ENCODE peak calls at places on chromosome 15, in five cellular contexts. S is H1, U is IMR-90, C is trophoblast cell, Z is neuronal stem cell. K is an unnamed sample.

GRCh38 chr15:34297059-34297458 is 40.5 kb downstream of the SLC12A6 start:
- DNase-seq in U (peak; percentile 37), S (no peak), C (no peak), Z (no peak), K (no peak)

GRCh38 chr15:48389701-48390143 is 58.5 kb downstream of the DUT start:
- DNase-seq in S (peak; percentile 30), Z (no peak), C (no peak), U (peak; percentile 68), K (peak; percentile 17)

GRCh38 chr15:79339588-79340314 is 28.8 kb downstream of the TMED3 start:
- DNase-seq in U (peak; percentile 60), S (no peak), C (peak; percentile 84), Z (peak; percentile 48), K (peak; percentile 60)

GRCh38 chr15:78055923-78056713 is 21.4 kb downstream of the TBC1D2B start:
- DNase-seq in U (no peak), Z (no peak), C (no peak), S (no peak), K (peak; percentile 27)

GRCh38 chr15:31016446-31016915 is 25.1 kb upstream of the MTMR10 start:
- DNase-seq in U (peak; percentile 83), S (no peak), Z (no peak), C (no peak), K (peak; percentile 47)

GRCh38 chr15:74402873-74403589 is 30.7 kb downstream of the SEMA7A start:
- DNase-seq in U (no peak), Z (no peak), C (no peak), S (no peak), K (no peak)

GRCh38 chr15:65525622-65526021 is 4.6 kb upstream of the HACD3 start:
- DNase-seq in Z (no peak), C (no peak), S (no peak), U (no peak), K (peak; percentile 30)

GRCh38 chr15:98611808-98612207 is 36.5 kb upstream of the IGF1R start:
- DNase-seq in U (no peak), Z (no peak), S (no peak), C (no peak), K (no peak)

GRCh38 chr15:93523490-93523889 is 434.5 kb upstream of the RGMA start:
- DNase-seq in S (no peak), U (no peak), Z (no peak), C (no peak), K (no peak)

GRCh38 chr15:96321422-96322391 is 8.8 kb upstream of the NR2F2 start:
- DNase-seq in S (peak; percentile 71), U (peak; percentile 11), C (no peak), Z (peak; percentile 44), K (peak; percentile 53)

GRCh38 chr15:93027413-93027812 is 61.6 kb downstream of the RGMA start:
- DNase-seq in S (no peak), U (no peak), Z (no peak), C (peak; percentile 4), K (no peak)

GRCh38 chr15:30992465-30992864 is 1.0 kb upstream of the MTMR10 start:
- DNase-seq in C (no peak), Z (no peak), S (no peak), U (no peak), K (no peak)

GRCh38 chr15:66071621-66072295 is 181.8 kb downstream of the MEGF11 start:
- DNase-seq in C (no peak), U (no peak), Z (no peak), S (no peak), K (no peak)

GRCh38 chr15:71603379-71603778 is 207.0 kb upstream of the NR2E3 start:
- DNase-seq in U (no peak), C (no peak), Z (no peak), S (no peak), K (no peak)

GRCh38 chr15:58962662-58963565 is 24.5 kb upstream of the RNF111 start:
- DNase-seq in C (peak; percentile 73), Z (no peak), U (no peak), S (no peak), K (no peak)

GRCh38 chr15:42152196-42152920 is 4.1 kb downstream of the PLA2G4F start:
- DNase-seq in Z (no peak), C (no peak), U (no peak), S (no peak), K (no peak)

GRCh38 chr15:39194431-39194830 is 386.4 kb upstream of the THBS1 start:
- DNase-seq in Z (no peak), U (peak; percentile 65), C (no peak), S (no peak), K (no peak)

GRCh38 chr15:82862886-82863285 is 53.5 kb downstream of the WHAMM start:
- DNase-seq in C (no peak), Z (no peak), S (no peak), U (no peak), K (no peak)

GRCh38 chr15:25728816-25729215 is 134.3 kb downstream of the ATP10A start:
- DNase-seq in U (no peak), C (no peak), Z (no peak), S (no peak), K (no peak)

GRCh38 chr15:68589783-68590710 is 11.3 kb downstream of the CORO2B start:
- DNase-seq in Z (no peak), U (no peak), S (no peak), C (no peak), K (no peak)

GRCh38 chr15:92346063-92346462 is 47.6 kb upstream of the ST8SIA2 start:
- DNase-seq in U (no peak), Z (peak; percentile 59), S (no peak), C (no peak), K (no peak)

GRCh38 chr15:57403532-57403931 is 27.2 kb downstream of the CGNL1 start:
- DNase-seq in Z (no peak), S (no peak), U (no peak), C (no peak), K (no peak)

GRCh38 chr15:50710585-50710984 is 24.0 kb upstream of the TRPM7 start:
- DNase-seq in C (no peak), Z (no peak), U (no peak), S (no peak), K (no peak)

GRCh38 chr15:38535451-38536200 is 29.0 kb downstream of the RASGRP1 start:
- DNase-seq in S (no peak), Z (no peak), C (peak; percentile 42), U (peak; percentile 60), K (no peak)

GRCh38 chr15:92365079-92365478 is 28.6 kb upstream of the ST8SIA2 start:
- DNase-seq in U (no peak), Z (no peak), C (peak; percentile 18), S (no peak), K (no peak)

GRCh38 chr15:49421991-49422390 is 1.1 kb upstream of the FGF7 start:
- DNase-seq in U (peak; percentile 81), Z (peak; percentile 40), S (no peak), C (peak; percentile 58), K (peak; percentile 54)

GRCh38 chr15:65355173-65355982 is 22.4 kb downstream of the IGDCC3 start:
- DNase-seq in Z (peak; percentile 92), U (no peak), C (peak; percentile 36), S (peak; percentile 63), K (peak; percentile 15)

GRCh38 chr15:72220678-72221077 is 10.3 kb downstream of the PKM start:
- DNase-seq in U (no peak), S (no peak), Z (no peak), C (no peak), K (no peak)

GRCh38 chr15:38076806-38077205 is 142.4 kb downstream of the TMCO5A start:
- DNase-seq in S (peak; percentile 51), U (no peak), Z (no peak), C (no peak), K (no peak)

GRCh38 chr15:91867581-91868026 is 14.1 kb downstream of the SLCO3A1 start:
- DNase-seq in C (peak; percentile 92), U (peak; percentile 87), Z (no peak), S (no peak), K (peak; percentile 62)

GRCh38 chr15:36371509-36371908 is 207.9 kb upstream of the CDIN1 start:
- DNase-seq in Z (no peak), S (no peak), U (peak; percentile 47), C (no peak), K (peak; percentile 26)

GRCh38 chr15:76337739-76338554 is 1.4 kb downstream of the ISL2 start:
- DNase-seq in C (peak; percentile 46), S (peak; percentile 78), U (no peak), Z (peak; percentile 59), K (peak; percentile 35)
- H3K27me3 ChIP-seq in C (peaks cover 80% of the 10 kb centered on the region), S (peaks cover 90% of the 10 kb centered on the region), U (peaks cover 24% of the 10 kb centered on the region), Z (peaks cover 98% of the 10 kb centered on the region), K (peaks cover 78% of the 10 kb centered on the region)

DNA sequence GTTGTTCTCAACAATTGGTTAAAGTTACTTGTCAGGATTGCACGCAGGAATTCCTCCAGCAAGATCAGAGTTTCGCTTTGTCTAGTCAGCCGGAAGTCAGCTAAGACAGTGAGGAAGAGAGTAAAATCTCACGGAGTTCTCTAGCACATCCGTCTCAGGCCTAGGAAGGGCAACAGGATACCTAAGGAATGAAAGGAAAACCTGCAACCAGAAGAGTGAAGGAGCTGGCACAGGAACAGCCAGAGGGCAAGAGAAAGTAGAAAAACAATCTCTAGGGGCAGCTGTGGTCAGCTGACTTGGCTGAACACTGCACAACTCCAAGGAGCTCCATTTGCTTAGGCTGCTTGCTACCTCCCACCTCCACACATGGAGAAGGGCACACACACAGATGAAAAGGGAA is 23.7 kb downstream of the RORA start:
- DNase-seq in Z (no peak), S (no peak), U (no peak), C (no peak), K (no peak)
- H2AFZ ChIP-seq in Z (no peak overlapping the region), S (no peak overlapping the region), U (no peak overlapping the region), C (no peak overlapping the region), K (no peak overlapping the region)

DNA sequence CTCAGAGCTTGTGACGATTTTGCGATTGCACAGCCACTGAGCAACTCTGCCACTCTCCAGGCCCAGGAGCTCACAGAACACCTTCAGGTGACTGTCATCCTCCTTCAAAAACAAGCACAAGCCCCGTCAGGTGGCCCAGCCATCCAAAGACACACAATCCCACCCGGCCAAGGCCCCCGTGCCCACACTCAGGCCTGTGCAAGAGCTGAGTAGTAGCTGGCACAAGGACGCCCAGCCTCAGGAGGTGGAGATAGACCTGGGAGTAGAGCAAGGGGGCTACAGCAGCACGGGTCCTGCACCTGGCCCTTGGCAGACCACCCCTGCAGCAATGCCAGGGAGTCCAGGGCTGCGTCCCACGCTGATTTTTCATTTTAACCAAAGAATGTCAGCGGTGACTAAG is 34.6 kb downstream of the MYO5C start:
- DNase-seq in U (no peak), Z (no peak), C (no peak), S (no peak), K (no peak)
- H4K8ac ChIP-seq in U (peak overlapping the region; percentile 79), Z (peak overlapping the region; percentile 92), C (peak overlapping the region; percentile 14), S (peak overlapping the region; percentile 53), K (no peak overlapping the region)

GRCh38 chr15:55270301-55270700 is 19.3 kb downstream of the RAB27A start:
- DNase-seq in S (no peak), C (no peak), U (no peak), Z (no peak), K (no peak)

GRCh38 chr15:55260562-55261131 is 29.0 kb downstream of the RAB27A start:
- DNase-seq in U (no peak), S (no peak), Z (no peak), C (no peak), K (no peak)

GRCh38 chr15:55268054-55268695 is 21.4 kb downstream of the RAB27A start:
- DNase-seq in Z (no peak), S (no peak), U (no peak), C (no peak), K (no peak)

GRCh38 chr15:55267401-55268053 is 22.1 kb downstream of the RAB27A start:
- DNase-seq in S (no peak), U (peak; percentile 74), Z (no peak), C (peak; percentile 4), K (peak; percentile 91)

GRCh38 chr15:55266547-55266946 is 23.1 kb downstream of the RAB27A start:
- DNase-seq in U (no peak), Z (no peak), S (no peak), C (no peak), K (no peak)
- H3K27me3 ChIP-seq in U (no peaks in the 10 kb centered on the region), Z (no peaks in the 10 kb centered on the region), S (no peaks in the 10 kb centered on the region), C (no peaks in the 10 kb centered on the region), K (no peaks in the 10 kb centered on the region)

GRCh38 chr15:89912674-89913396 is at the start of gene ARPIN:
- DNase-seq in C (peak; percentile 55), S (peak; percentile 76), U (peak; percentile 32), Z (peak; percentile 48), K (peak; percentile 50)
- H2AFZ ChIP-seq in C (peak within 1 kb of the TSS; percentile 90), S (peak within 1 kb of the TSS; percentile 69), U (peak within 1 kb of the TSS; percentile 91), Z (peak within 1 kb of the TSS; percentile 100), K (peak within 1 kb of the TSS; percentile 92)

K was measured in mesenchymal stem cell.